ENCODE peak calls at places on chromosomes 13 and 19, in five cellular contexts. B, E, S, G and D are unnamed samples.
A peak's percentile ranks its signal among the peaks of the same experiment; 100 is the strongest.

GRCh38 chr13:74289861-74290260 is 155.7 kb upstream of the KLF12 start:
- DNase-seq in S (no peak), E (no peak), G (no peak), B (no peak), D (no peak)

GRCh38 chr13:27339299-27339698 is 68.7 kb downstream of the RASL11A start:
- DNase-seq in G (peak; percentile 53), S (no peak), E (peak; percentile 25), B (peak; percentile 4), D (peak; percentile 63)

GRCh38 chr13:112341976-112342735 is 34.0 kb upstream of the SPACA7 start:
- DNase-seq in E (no peak), S (no peak), G (no peak), B (no peak), D (no peak)

GRCh38 chr19:38319421-38320258 is at the start of gene KCNK6:
- DNase-seq in B (peak; percentile 48), E (peak; percentile 64), G (peak; percentile 45), S (no peak), D (peak; percentile 78)

GRCh38 chr19:14432817-14433453 is at the start of gene PKN1:
- DNase-seq in S (peak; percentile 67), E (peak; percentile 69), B (peak; percentile 54), G (peak; percentile 56), D (peak; percentile 91)

GRCh38 chr13:113843864-113844556 is 19.9 kb downstream of the GAS6 start:
- DNase-seq in E (no peak), G (no peak), S (no peak), B (no peak), D (no peak)

GRCh38 chr19:34120846-34121639 is 51.3 kb upstream of the LSM14A start:
- DNase-seq in E (peak; percentile 49), G (peak; percentile 61), B (peak; percentile 37), S (no peak), D (peak; percentile 60)

GRCh38 chr13:76438050-76438449 is 448.2 kb downstream of the KCTD12 start:
- DNase-seq in G (no peak), B (no peak), E (no peak), S (no peak), D (no peak)

GRCh38 chr19:8204961-8205360 is 4.2 kb upstream of the CERS4 start:
- DNase-seq in E (no peak), S (no peak), G (no peak), B (no peak), D (no peak)

GRCh38 chr13:45167611-45168554 is 33.0 kb downstream of the KCTD4 start:
- DNase-seq in B (no peak), E (no peak), G (no peak), S (no peak), D (no peak)

GRCh38 chr19:56839665-56840451 is 668 bp downstream of the PEG3 start:
- DNase-seq in S (peak; percentile 92), B (no peak), G (no peak), E (no peak), D (no peak)

GRCh38 chr13:44088409-44088808 is 208.7 kb downstream of the LACC1 start:
- DNase-seq in G (no peak), B (no peak), E (no peak), S (no peak), D (no peak)

GRCh38 chr19:39818626-39819097 is 15.3 kb downstream of the DYRK1B start:
- DNase-seq in S (no peak), E (no peak), B (no peak), G (no peak), D (no peak)

GRCh38 chr19:18998276-18998675 is 35.0 kb downstream of the SUGP2 start:
- DNase-seq in S (no peak), B (no peak), G (no peak), E (no peak), D (no peak)

GRCh38 chr13:106418556-106418955 is 116.9 kb downstream of the EFNB2 start:
- DNase-seq in B (no peak), G (peak; percentile 88), E (no peak), S (no peak), D (no peak)

GRCh38 chr13:41496420-41497234 is 39.3 kb downstream of the RGCC start:
- DNase-seq in E (no peak), S (no peak), B (no peak), G (peak; percentile 88), D (no peak)

GRCh38 chr13:28597641-28598040 is 61.3 kb upstream of the POMP start:
- DNase-seq in G (peak; percentile 44), S (no peak), B (no peak), E (no peak), D (no peak)

GRCh38 chr19:35350591-35350990 is 2.9 kb downstream of the FFAR1 start:
- DNase-seq in B (no peak), E (no peak), S (no peak), G (no peak), D (no peak)

GRCh38 chr19:3580156-3580955 is 4.9 kb upstream of the GIPC3 start:
- DNase-seq in S (no peak), B (no peak), E (no peak), G (peak; percentile 98), D (no peak)

GRCh38 chr19:41367848-41368301 is 3.9 kb upstream of the B9D2 start:
- DNase-seq in E (no peak), G (peak; percentile 96), S (no peak), B (no peak), D (no peak)

GRCh38 chr13:37059848-37060192 is 332 bp upstream of the SUPT20H start:
- DNase-seq in S (no peak), E (no peak), G (no peak), B (no peak), D (no peak)

GRCh38 chr13:30744056-30744684 is 8.8 kb downstream of the ALOX5AP start:
- DNase-seq in S (no peak), G (peak; percentile 72), B (peak; percentile 96), E (peak; percentile 62), D (no peak)

GRCh38 chr13:48489003-48489402 is 43.9 kb downstream of the RCBTB2 start:
- DNase-seq in G (no peak), B (no peak), S (no peak), E (no peak), D (no peak)

GRCh38 chr13:30898721-30899188 is 7.3 kb upstream of the MEDAG start:
- DNase-seq in S (no peak), B (no peak), E (no peak), G (peak; percentile 96), D (no peak)

GRCh38 chr19:38841787-38842438 is 7.9 kb downstream of the HNRNPL start:
- DNase-seq in S (no peak), G (no peak), B (peak; percentile 42), E (no peak), D (no peak)

GRCh38 chr19:50803633-50804419 is 13.6 kb downstream of the ACP4 start:
- DNase-seq in E (peak; percentile 51), G (peak; percentile 11), B (no peak), S (no peak), D (peak; percentile 83)

GRCh38 chr13:40031031-40031430 is 375.6 kb downstream of the COG6 start:
- DNase-seq in G (peak; percentile 62), B (no peak), S (no peak), E (no peak), D (no peak)

GRCh38 chr13:109859898-109860297 is 73.5 kb upstream of the IRS2 start:
- DNase-seq in E (no peak), G (no peak), S (no peak), B (no peak), D (no peak)

GRCh38 chr19:41441321-41441945 is 1.5 kb upstream of the ERICH4 start:
- DNase-seq in G (no peak), S (no peak), B (no peak), E (no peak), D (no peak)